ENCODE peak calls at places on chromosome 1, in nine cellular contexts. One of them, this sample, is unnamed.

GRCh38 chr1:71393301-71393700 is 312.5 kb upstream of the ZRANB2 start:
- DNase-seq in BJ: no peak
- DNase-seq in M059J: no peak
- DNase-seq in fibroblast of lung: no peak
- DNase-seq in posterior vena cava: no peak
- DNase-seq in astrocyte of the spinal cord: no peak
- DNase-seq in GDM1: no peak
- DNase-seq in NCI-H187: no peak
- DNase-seq in RPMI7951: no peak
- DNase-seq in this sample: no peak

GRCh38 chr1:197614916-197615692 is 160.2 kb downstream of the DENND1B start:
- DNase-seq in BJ: peak
- DNase-seq in M059J: peak
- DNase-seq in fibroblast of lung: peak
- DNase-seq in posterior vena cava: no peak
- DNase-seq in astrocyte of the spinal cord: peak
- DNase-seq in GDM1: peak
- DNase-seq in NCI-H187: no peak
- DNase-seq in RPMI7951: peak
- DNase-seq in this sample: no peak

GRCh38 chr1:23960291-23960718 is 677 bp downstream of the PNRC2 start:
- DNase-seq in BJ: no peak
- DNase-seq in M059J: peak
- DNase-seq in fibroblast of lung: peak
- DNase-seq in posterior vena cava: no peak
- DNase-seq in astrocyte of the spinal cord: peak
- DNase-seq in GDM1: no peak
- DNase-seq in NCI-H187: no peak
- DNase-seq in RPMI7951: peak
- DNase-seq in this sample: no peak

GRCh38 chr1:46489638-46490602 is at the start of gene DMBX1:
- DNase-seq in BJ: no peak
- DNase-seq in M059J: peak
- DNase-seq in fibroblast of lung: no peak
- DNase-seq in posterior vena cava: peak
- DNase-seq in astrocyte of the spinal cord: no peak
- DNase-seq in GDM1: no peak
- DNase-seq in NCI-H187: no peak
- DNase-seq in RPMI7951: peak
- DNase-seq in this sample: no peak

GRCh38 chr1:97245682-97246081 is 524.1 kb downstream of the PTBP2 start:
- DNase-seq in BJ: no peak
- DNase-seq in M059J: peak
- DNase-seq in fibroblast of lung: peak
- DNase-seq in posterior vena cava: no peak
- DNase-seq in astrocyte of the spinal cord: peak
- DNase-seq in GDM1: no peak
- DNase-seq in NCI-H187: no peak
- DNase-seq in RPMI7951: peak
- DNase-seq in this sample: no peak

GRCh38 chr1:179663810-179664209 is 72.2 kb downstream of the TDRD5 start:
- DNase-seq in BJ: no peak
- DNase-seq in M059J: no peak
- DNase-seq in fibroblast of lung: no peak
- DNase-seq in posterior vena cava: no peak
- DNase-seq in astrocyte of the spinal cord: no peak
- DNase-seq in GDM1: no peak
- DNase-seq in NCI-H187: no peak
- DNase-seq in RPMI7951: no peak
- DNase-seq in this sample: no peak

GRCh38 chr1:63918395-63918945 is 144.7 kb downstream of the ROR1 start:
- DNase-seq in BJ: no peak
- DNase-seq in M059J: no peak
- DNase-seq in fibroblast of lung: peak
- DNase-seq in posterior vena cava: no peak
- DNase-seq in astrocyte of the spinal cord: no peak
- DNase-seq in GDM1: no peak
- DNase-seq in NCI-H187: no peak
- DNase-seq in RPMI7951: no peak
- DNase-seq in this sample: no peak

GRCh38 chr1:170556910-170557309 is 24.9 kb downstream of the GORAB start:
- DNase-seq in BJ: no peak
- DNase-seq in M059J: peak
- DNase-seq in fibroblast of lung: no peak
- DNase-seq in posterior vena cava: no peak
- DNase-seq in astrocyte of the spinal cord: no peak
- DNase-seq in GDM1: no peak
- DNase-seq in NCI-H187: no peak
- DNase-seq in RPMI7951: peak
- DNase-seq in this sample: no peak

GRCh38 chr1:95232646-95233320 is 1.2 kb upstream of the RWDD3 start:
- DNase-seq in BJ: no peak
- DNase-seq in M059J: no peak
- DNase-seq in fibroblast of lung: no peak
- DNase-seq in posterior vena cava: no peak
- DNase-seq in astrocyte of the spinal cord: no peak
- DNase-seq in GDM1: no peak
- DNase-seq in NCI-H187: no peak
- DNase-seq in RPMI7951: no peak
- DNase-seq in this sample: no peak

GRCh38 chr1:43357251-43357650 is 1.5 kb upstream of the CDC20 start:
- DNase-seq in BJ: no peak
- DNase-seq in M059J: no peak
- DNase-seq in fibroblast of lung: no peak
- DNase-seq in posterior vena cava: no peak
- DNase-seq in astrocyte of the spinal cord: no peak
- DNase-seq in GDM1: no peak
- DNase-seq in NCI-H187: no peak
- DNase-seq in RPMI7951: no peak
- DNase-seq in this sample: no peak

GRCh38 chr1:10475510-10475909 is 760 bp downstream of the PEX14 start:
- DNase-seq in BJ: no peak
- DNase-seq in M059J: no peak
- DNase-seq in fibroblast of lung: no peak
- DNase-seq in posterior vena cava: no peak
- DNase-seq in astrocyte of the spinal cord: no peak
- DNase-seq in GDM1: no peak
- DNase-seq in NCI-H187: no peak
- DNase-seq in RPMI7951: no peak
- DNase-seq in this sample: no peak

GRCh38 chr1:6612641-6613360 is 730 bp upstream of the PHF13 start:
- DNase-seq in BJ: no peak
- DNase-seq in M059J: peak
- DNase-seq in fibroblast of lung: peak
- DNase-seq in posterior vena cava: peak
- DNase-seq in astrocyte of the spinal cord: peak
- DNase-seq in GDM1: no peak
- DNase-seq in NCI-H187: peak
- DNase-seq in RPMI7951: peak
- DNase-seq in this sample: no peak

GRCh38 chr1:35564037-35564883 is 6.7 kb downstream of the NCDN start:
- DNase-seq in BJ: no peak
- DNase-seq in M059J: peak
- DNase-seq in fibroblast of lung: peak
- DNase-seq in posterior vena cava: peak
- DNase-seq in astrocyte of the spinal cord: peak
- DNase-seq in GDM1: peak
- DNase-seq in NCI-H187: peak
- DNase-seq in RPMI7951: peak
- DNase-seq in this sample: no peak

This sample was measured in NCI-H1417 treated with DMSO at 0.1 percent for 48 hours.